ENCODE peak calls at places on chromosomes 16 and 17, in four cellular contexts. One of them, this sample, is unnamed.

GRCh38 chr17:4163951-4164350 is 21.0 kb downstream of the CYB5D2 start:
- DNase-seq in suprapubic skin: no peak
- DNase-seq in AG04449: no peak
- DNase-seq in lower leg skin: peak
- DNase-seq in this sample: no peak

GRCh38 chr16:50386819-50387218 is 18.0 kb upstream of the BRD7 start:
- DNase-seq in suprapubic skin: no peak
- DNase-seq in AG04449: no peak
- DNase-seq in lower leg skin: no peak
- DNase-seq in this sample: no peak

GRCh38 chr17:59827721-59828477 is 64.8 kb downstream of the TUBD1 start:
- DNase-seq in lower leg skin: no peak
- DNase-seq in AG04449: no peak
- DNase-seq in suprapubic skin: no peak
- DNase-seq in this sample: no peak

GRCh38 chr16:80144191-80144590 is 396.6 kb upstream of the DYNLRB2 start:
- DNase-seq in lower leg skin: no peak
- DNase-seq in suprapubic skin: no peak
- DNase-seq in AG04449: no peak
- DNase-seq in this sample: no peak

GRCh38 chr17:51085150-51085805 is 35.4 kb downstream of the SPAG9 start:
- DNase-seq in suprapubic skin: no peak
- DNase-seq in lower leg skin: no peak
- DNase-seq in AG04449: no peak
- DNase-seq in this sample: no peak

GRCh38 chr16:3485821-3486505 is 9.3 kb downstream of the C16orf90 start:
- DNase-seq in suprapubic skin: no peak
- DNase-seq in lower leg skin: no peak
- DNase-seq in AG04449: no peak
- DNase-seq in this sample: no peak

GRCh38 chr17:78890111-78890897 is 12.7 kb downstream of the CEP295NL start:
- DNase-seq in suprapubic skin: no peak
- DNase-seq in AG04449: no peak
- DNase-seq in lower leg skin: peak
- DNase-seq in this sample: peak

GRCh38 chr17:78532922-78533640 is 44.1 kb downstream of the DNAH17 start:
- DNase-seq in AG04449: no peak
- DNase-seq in lower leg skin: no peak
- DNase-seq in suprapubic skin: no peak
- DNase-seq in this sample: no peak

GRCh38 chr17:48610282-48611211 is at the start of gene HOXB7:
- DNase-seq in lower leg skin: no peak
- DNase-seq in AG04449: no peak
- DNase-seq in suprapubic skin: peak
- DNase-seq in this sample: no peak

GRCh38 chr16:85471469-85472431 is 141.4 kb upstream of the GSE1 start:
- DNase-seq in lower leg skin: no peak
- DNase-seq in suprapubic skin: no peak
- DNase-seq in AG04449: no peak
- DNase-seq in this sample: no peak

GRCh38 chr16:80938035-80938927 is 68.4 kb downstream of the CMC2 start:
- DNase-seq in lower leg skin: peak
- DNase-seq in AG04449: peak
- DNase-seq in suprapubic skin: peak
- DNase-seq in this sample: no peak

GRCh38 chr17:66970797-66971196 is 6.3 kb downstream of the CACNG4 start:
- DNase-seq in suprapubic skin: no peak
- DNase-seq in lower leg skin: no peak
- DNase-seq in AG04449: no peak
- DNase-seq in this sample: no peak

GRCh38 chr16:89113661-89114060 is 20.0 kb downstream of the ACSF3 start:
- DNase-seq in AG04449: no peak
- DNase-seq in suprapubic skin: no peak
- DNase-seq in lower leg skin: no peak
- DNase-seq in this sample: no peak

GRCh38 chr17:39261286-39261685 is 35.5 kb upstream of the STAC2 start:
- DNase-seq in suprapubic skin: no peak
- DNase-seq in AG04449: no peak
- DNase-seq in lower leg skin: no peak
- DNase-seq in this sample: no peak

GRCh38 chr17:8735336-8735939 is 9.2 kb downstream of the CCDC42 start:
- DNase-seq in lower leg skin: no peak
- DNase-seq in AG04449: no peak
- DNase-seq in suprapubic skin: no peak
- DNase-seq in this sample: no peak

GRCh38 chr17:14352139-14352538 is 51.3 kb downstream of the HS3ST3B1 start:
- DNase-seq in lower leg skin: no peak
- DNase-seq in suprapubic skin: no peak
- DNase-seq in AG04449: no peak
- DNase-seq in this sample: no peak

GRCh38 chr16:11319529-11320146 is 25.6 kb upstream of the RMI2 start:
- DNase-seq in AG04449: no peak
- DNase-seq in lower leg skin: no peak
- DNase-seq in suprapubic skin: no peak
- DNase-seq in this sample: no peak

GRCh38 chr16:77723108-77723514 is 797 bp downstream of the NUDT7 start:
- DNase-seq in suprapubic skin: no peak
- DNase-seq in AG04449: no peak
- DNase-seq in lower leg skin: no peak
- DNase-seq in this sample: no peak

GRCh38 chr16:89256651-89257254 is 39.2 kb downstream of the ZNF778 start:
- DNase-seq in suprapubic skin: no peak
- DNase-seq in lower leg skin: no peak
- DNase-seq in AG04449: no peak
- DNase-seq in this sample: peak

GRCh38 chr17:14304222-14304844 is 3.5 kb downstream of the HS3ST3B1 start:
- DNase-seq in suprapubic skin: no peak
- DNase-seq in AG04449: no peak
- DNase-seq in lower leg skin: no peak
- DNase-seq in this sample: no peak

GRCh38 chr16:77579283-77579985 is 142.9 kb upstream of the NUDT7 start:
- DNase-seq in AG04449: no peak
- DNase-seq in lower leg skin: no peak
- DNase-seq in suprapubic skin: no peak
- DNase-seq in this sample: no peak

GRCh38 chr16:66116163-66116792 is 250.2 kb upstream of the CDH5 start:
- DNase-seq in suprapubic skin: no peak
- DNase-seq in AG04449: no peak
- DNase-seq in lower leg skin: no peak
- DNase-seq in this sample: no peak

GRCh38 chr16:76387994-76388393 is 110.8 kb downstream of the CNTNAP4 start:
- DNase-seq in lower leg skin: no peak
- DNase-seq in AG04449: no peak
- DNase-seq in suprapubic skin: no peak
- DNase-seq in this sample: no peak

GRCh38 chr16:351804-352520 is 561 bp downstream of the AXIN1 start:
- DNase-seq in lower leg skin: no peak
- DNase-seq in AG04449: no peak
- DNase-seq in suprapubic skin: peak
- DNase-seq in this sample: no peak

GRCh38 chr17:34254146-34254545 is 939 bp upstream of the CCL2 start:
- DNase-seq in suprapubic skin: no peak
- DNase-seq in lower leg skin: peak
- DNase-seq in AG04449: peak
- DNase-seq in this sample: no peak

GRCh38 chr17:48554412-48555090 is 9.6 kb upstream of the HOXB2 start:
- DNase-seq in suprapubic skin: no peak
- DNase-seq in AG04449: no peak
- DNase-seq in lower leg skin: no peak
- DNase-seq in this sample: no peak

GRCh38 chr16:15856901-15857778 is at the start of gene MYH11:
- DNase-seq in suprapubic skin: no peak
- DNase-seq in lower leg skin: no peak
- DNase-seq in AG04449: no peak
- DNase-seq in this sample: no peak

GRCh38 chr17:73133911-73134649 is 30.7 kb upstream of the SSTR2 start:
- DNase-seq in lower leg skin: no peak
- DNase-seq in suprapubic skin: no peak
- DNase-seq in AG04449: no peak
- DNase-seq in this sample: no peak

GRCh38 chr17:30225919-30226553 is 9.5 kb downstream of the SLC6A4 start:
- DNase-seq in lower leg skin: no peak
- DNase-seq in suprapubic skin: no peak
- DNase-seq in AG04449: no peak
- DNase-seq in this sample: no peak

GRCh38 chr17:3972931-3973330 is 8.7 kb upstream of the ATP2A3 start:
- DNase-seq in suprapubic skin: no peak
- DNase-seq in AG04449: no peak
- DNase-seq in lower leg skin: no peak
- DNase-seq in this sample: no peak

GRCh38 chr16:88773812-88774291 is 11.2 kb downstream of the PIEZO1 start:
- DNase-seq in AG04449: no peak
- DNase-seq in suprapubic skin: no peak
- DNase-seq in lower leg skin: no peak
- DNase-seq in this sample: no peak

GRCh38 chr17:48597492-48597774 is 3.9 kb upstream of the HOXB5 start:
- DNase-seq in suprapubic skin: no peak
- DNase-seq in lower leg skin: no peak
- DNase-seq in AG04449: no peak
- DNase-seq in this sample: no peak

GRCh38 chr17:50918071-50918932 is 52.1 kb upstream of the TOB1 start:
- DNase-seq in AG04449: no peak
- DNase-seq in lower leg skin: no peak
- DNase-seq in suprapubic skin: no peak
- DNase-seq in this sample: no peak

GRCh38 chr17:71757156-71757555 is 363.7 kb upstream of the SOX9 start:
- DNase-seq in suprapubic skin: no peak
- DNase-seq in AG04449: no peak
- DNase-seq in lower leg skin: no peak
- DNase-seq in this sample: no peak

GRCh38 chr17:68785565-68786486 is 169.4 kb downstream of the ABCA8 start:
- DNase-seq in AG04449: no peak
- DNase-seq in lower leg skin: no peak
- DNase-seq in suprapubic skin: no peak
- DNase-seq in this sample: no peak

GRCh38 chr16:67349172-67349571 is 22.6 kb downstream of the LRRC36 start:
- DNase-seq in AG04449: no peak
- DNase-seq in lower leg skin: no peak
- DNase-seq in suprapubic skin: no peak
- DNase-seq in this sample: no peak

GRCh38 chr17:63436523-63437110 is 9.5 kb downstream of the CYB561 start:
- DNase-seq in suprapubic skin: no peak
- DNase-seq in AG04449: no peak
- DNase-seq in lower leg skin: no peak
- DNase-seq in this sample: no peak

GRCh38 chr17:63435681-63436522 is 10.2 kb downstream of the CYB561 start:
- DNase-seq in lower leg skin: no peak
- DNase-seq in suprapubic skin: no peak
- DNase-seq in AG04449: no peak
- DNase-seq in this sample: no peak

GRCh38 chr17:63437287-63438091 is 8.6 kb downstream of the CYB561 start:
- DNase-seq in AG04449: no peak
- DNase-seq in lower leg skin: no peak
- DNase-seq in suprapubic skin: no peak
- DNase-seq in this sample: no peak

GRCh38 chr17:63433746-63434591 is 12.1 kb downstream of the CYB561 start:
- DNase-seq in suprapubic skin: peak
- DNase-seq in lower leg skin: peak
- DNase-seq in AG04449: peak
- DNase-seq in this sample: peak

GRCh38 chr17:63434951-63435571 is 11.0 kb downstream of the CYB561 start:
- DNase-seq in suprapubic skin: no peak
- DNase-seq in AG04449: no peak
- DNase-seq in lower leg skin: no peak
- DNase-seq in this sample: peak
- TF ChIP-seq CTCF in suprapubic skin: no peak
- TF ChIP-seq CTCF in AG04449: peak
- TF ChIP-seq CTCF in lower leg skin: no peak
- TF ChIP-seq CTCF in this sample: no peak

GRCh38 chr17:45409659-45410076 is 23.0 kb downstream of the ARHGAP27 start:
- DNase-seq in lower leg skin: no peak
- DNase-seq in AG04449: no peak
- DNase-seq in suprapubic skin: no peak
- DNase-seq in this sample: no peak
- H3K4me3 ChIP-seq in lower leg skin: no peak
- H3K4me3 ChIP-seq in AG04449: no peak
- H3K4me3 ChIP-seq in suprapubic skin: peak
- H3K4me3 ChIP-seq in this sample: peak

GRCh38 chr17:55416470-55417052 is 5.1 kb downstream of the MMD start:
- DNase-seq in lower leg skin: no peak
- DNase-seq in suprapubic skin: no peak
- DNase-seq in AG04449: no peak
- DNase-seq in this sample: no peak

GRCh38 chr17:55414983-55415382 is 6.7 kb downstream of the MMD start:
- DNase-seq in suprapubic skin: no peak
- DNase-seq in lower leg skin: no peak
- DNase-seq in AG04449: no peak
- DNase-seq in this sample: no peak

GRCh38 chr17:55413825-55414489 is 7.7 kb downstream of the MMD start:
- DNase-seq in AG04449: no peak
- DNase-seq in lower leg skin: no peak
- DNase-seq in suprapubic skin: no peak
- DNase-seq in this sample: no peak

GRCh38 chr17:55417411-55418268 is 4.0 kb downstream of the MMD start:
- DNase-seq in lower leg skin: no peak
- DNase-seq in AG04449: no peak
- DNase-seq in suprapubic skin: no peak
- DNase-seq in this sample: no peak

DNA sequence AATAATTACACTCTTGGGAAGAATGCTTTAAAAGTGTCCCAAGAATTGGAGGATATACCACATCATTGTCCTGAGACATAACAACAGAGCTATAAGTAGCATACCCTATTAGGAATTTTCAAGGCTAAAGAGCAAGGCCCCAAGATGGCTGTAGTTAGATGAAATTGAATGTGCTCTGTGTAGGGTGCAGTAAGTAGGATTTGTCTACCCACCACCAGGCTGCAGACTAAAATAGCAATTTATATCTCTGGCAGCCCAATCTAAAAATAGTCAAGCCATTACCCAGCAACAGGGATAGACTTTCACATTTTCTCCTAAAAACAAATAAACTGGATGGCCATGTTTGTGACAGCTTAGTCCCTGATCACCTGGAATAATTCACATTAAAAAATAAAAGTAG is 5.6 kb downstream of the MMD start:
- DNase-seq in lower leg skin: no peak
- DNase-seq in AG04449: no peak
- DNase-seq in suprapubic skin: no peak
- DNase-seq in this sample: no peak
- TF ChIP-seq CTCF in lower leg skin: no peak
- TF ChIP-seq CTCF in AG04449: no peak
- TF ChIP-seq CTCF in suprapubic skin: no peak
- TF ChIP-seq CTCF in this sample: no peak

GRCh38 chr17:31535581-31535981 is 144.1 kb downstream of the RAB11FIP4 start:
- DNase-seq in AG04449: no peak
- DNase-seq in suprapubic skin: no peak
- DNase-seq in lower leg skin: no peak
- DNase-seq in this sample: no peak

GRCh38 chr17:31532526-31532925 is 141.1 kb downstream of the RAB11FIP4 start:
- DNase-seq in suprapubic skin: no peak
- DNase-seq in lower leg skin: no peak
- DNase-seq in AG04449: no peak
- DNase-seq in this sample: no peak

GRCh38 chr17:31533546-31534155 is 142.2 kb downstream of the RAB11FIP4 start:
- DNase-seq in lower leg skin: no peak
- DNase-seq in AG04449: peak
- DNase-seq in suprapubic skin: no peak
- DNase-seq in this sample: no peak

GRCh38 chr17:31536451-31536850 is 145.0 kb downstream of the RAB11FIP4 start:
- DNase-seq in AG04449: no peak
- DNase-seq in suprapubic skin: no peak
- DNase-seq in lower leg skin: no peak
- DNase-seq in this sample: no peak

GRCh38 chr17:31534223-31534888 is 142.9 kb downstream of the RAB11FIP4 start:
- DNase-seq in lower leg skin: no peak
- DNase-seq in AG04449: no peak
- DNase-seq in suprapubic skin: no peak
- DNase-seq in this sample: no peak
- H3K4me3 ChIP-seq in lower leg skin: no peak
- H3K4me3 ChIP-seq in AG04449: no peak
- H3K4me3 ChIP-seq in suprapubic skin: no peak
- H3K4me3 ChIP-seq in this sample: no peak